ENCODE peak calls at places on chromosome 12, in six cellular contexts. One of them, this sample, is unnamed.

GRCh38 chr12:47604474-47604873 is 101.4 kb downstream of the RPAP3 start:
- DNase-seq in breast epithelium: no peak
- DNase-seq in mesenchymal stem cell: no peak
- DNase-seq in mesendoderm: no peak
- DNase-seq in Karpas-422: no peak
- DNase-seq in small intestine: no peak
- DNase-seq in this sample: no peak

GRCh38 chr12:6567112-6567680 is 895 bp downstream of the NOP2 start:
- DNase-seq in mesenchymal stem cell: peak; percentile 32
- DNase-seq in Karpas-422: peak; percentile 73
- DNase-seq in small intestine: no peak
- DNase-seq in breast epithelium: no peak
- DNase-seq in mesendoderm: peak; percentile 30
- DNase-seq in this sample: no peak

GRCh38 chr12:117579939-117580717 is 218.7 kb upstream of the NOS1 start:
- DNase-seq in mesendoderm: no peak
- DNase-seq in breast epithelium: no peak
- DNase-seq in small intestine: no peak
- DNase-seq in mesenchymal stem cell: no peak
- DNase-seq in Karpas-422: no peak
- DNase-seq in this sample: no peak

GRCh38 chr12:43973993-43974392 is 138.1 kb downstream of the TMEM117 start:
- DNase-seq in mesenchymal stem cell: no peak
- DNase-seq in breast epithelium: no peak
- DNase-seq in small intestine: no peak
- DNase-seq in mesendoderm: no peak
- DNase-seq in Karpas-422: no peak
- DNase-seq in this sample: no peak

GRCh38 chr12:122437656-122438121 is 15.2 kb upstream of the CLIP1 start:
- DNase-seq in small intestine: no peak
- DNase-seq in mesenchymal stem cell: no peak
- DNase-seq in Karpas-422: no peak
- DNase-seq in breast epithelium: no peak
- DNase-seq in mesendoderm: no peak
- DNase-seq in this sample: peak; percentile 6

GRCh38 chr12:46371718-46372130 is 849 bp downstream of the SLC38A2 start:
- DNase-seq in small intestine: peak; percentile 61
- DNase-seq in breast epithelium: peak; percentile 62
- DNase-seq in mesendoderm: peak; percentile 66
- DNase-seq in Karpas-422: peak; percentile 67
- DNase-seq in mesenchymal stem cell: peak; percentile 77
- DNase-seq in this sample: peak; percentile 63

GRCh38 chr12:12784911-12785814 is at the start of gene APOLD1:
- DNase-seq in small intestine: no peak
- DNase-seq in mesendoderm: peak; percentile 82
- DNase-seq in mesenchymal stem cell: peak; percentile 27
- DNase-seq in breast epithelium: no peak
- DNase-seq in Karpas-422: no peak
- DNase-seq in this sample: no peak

GRCh38 chr12:106598003-106598402 is 15.2 kb downstream of the RFX4 start:
- DNase-seq in breast epithelium: no peak
- DNase-seq in small intestine: no peak
- DNase-seq in Karpas-422: no peak
- DNase-seq in mesenchymal stem cell: no peak
- DNase-seq in mesendoderm: no peak
- DNase-seq in this sample: no peak

GRCh38 chr12:52552055-52552454 is 890 bp downstream of the KRT71 start:
- DNase-seq in mesenchymal stem cell: no peak
- DNase-seq in Karpas-422: no peak
- DNase-seq in breast epithelium: no peak
- DNase-seq in mesendoderm: no peak
- DNase-seq in small intestine: no peak
- DNase-seq in this sample: no peak

GRCh38 chr12:103513875-103514274 is 18.1 kb upstream of the C12orf42 start:
- DNase-seq in Karpas-422: no peak
- DNase-seq in mesenchymal stem cell: no peak
- DNase-seq in breast epithelium: no peak
- DNase-seq in small intestine: no peak
- DNase-seq in mesendoderm: no peak
- DNase-seq in this sample: no peak

GRCh38 chr12:51424662-51425539 is at the start of gene SLC4A8:
- DNase-seq in small intestine: peak; percentile 54
- DNase-seq in Karpas-422: peak; percentile 93
- DNase-seq in mesendoderm: peak; percentile 98
- DNase-seq in breast epithelium: peak; percentile 69
- DNase-seq in mesenchymal stem cell: peak; percentile 88
- DNase-seq in this sample: peak; percentile 97

GRCh38 chr12:106380954-106381353 is 23.4 kb downstream of the POLR3B start:
- DNase-seq in mesendoderm: no peak
- DNase-seq in Karpas-422: no peak
- DNase-seq in mesenchymal stem cell: no peak
- DNase-seq in small intestine: no peak
- DNase-seq in breast epithelium: no peak
- DNase-seq in this sample: no peak

GRCh38 chr12:24172773-24173447 is 223.4 kb upstream of the SOX5 start:
- DNase-seq in Karpas-422: no peak
- DNase-seq in breast epithelium: no peak
- DNase-seq in mesendoderm: no peak
- DNase-seq in small intestine: no peak
- DNase-seq in mesenchymal stem cell: peak; percentile 6
- DNase-seq in this sample: no peak

GRCh38 chr12:96719671-96720362 is 187.2 kb upstream of the NEDD1 start:
- DNase-seq in mesendoderm: no peak
- DNase-seq in mesenchymal stem cell: peak; percentile 45
- DNase-seq in small intestine: peak; percentile 73
- DNase-seq in Karpas-422: peak; percentile 44
- DNase-seq in breast epithelium: no peak
- DNase-seq in this sample: no peak
- H3K27ac ChIP-seq in mesendoderm: no peak overlapping the region
- H3K27ac ChIP-seq in mesenchymal stem cell: no peak overlapping the region
- H3K27ac ChIP-seq in small intestine: peak overlapping the region; percentile 73
- H3K27ac ChIP-seq in Karpas-422: no peak overlapping the region
- H3K27ac ChIP-seq in breast epithelium: no peak overlapping the region
- H3K27ac ChIP-seq in this sample: no peak overlapping the region

GRCh38 chr12:19575307-19576243 is 136.3 kb downstream of the AEBP2 start:
- DNase-seq in small intestine: peak; percentile 2
- DNase-seq in mesenchymal stem cell: peak; percentile 80
- DNase-seq in breast epithelium: no peak
- DNase-seq in mesendoderm: peak; percentile 9
- DNase-seq in Karpas-422: no peak
- DNase-seq in this sample: no peak
- H3K27ac ChIP-seq in small intestine: no peak overlapping the region
- H3K27ac ChIP-seq in mesenchymal stem cell: peak overlapping the region; percentile 73
- H3K27ac ChIP-seq in breast epithelium: no peak overlapping the region
- H3K27ac ChIP-seq in mesendoderm: no peak overlapping the region
- H3K27ac ChIP-seq in Karpas-422: no peak overlapping the region
- H3K27ac ChIP-seq in this sample: no peak overlapping the region

DNA sequence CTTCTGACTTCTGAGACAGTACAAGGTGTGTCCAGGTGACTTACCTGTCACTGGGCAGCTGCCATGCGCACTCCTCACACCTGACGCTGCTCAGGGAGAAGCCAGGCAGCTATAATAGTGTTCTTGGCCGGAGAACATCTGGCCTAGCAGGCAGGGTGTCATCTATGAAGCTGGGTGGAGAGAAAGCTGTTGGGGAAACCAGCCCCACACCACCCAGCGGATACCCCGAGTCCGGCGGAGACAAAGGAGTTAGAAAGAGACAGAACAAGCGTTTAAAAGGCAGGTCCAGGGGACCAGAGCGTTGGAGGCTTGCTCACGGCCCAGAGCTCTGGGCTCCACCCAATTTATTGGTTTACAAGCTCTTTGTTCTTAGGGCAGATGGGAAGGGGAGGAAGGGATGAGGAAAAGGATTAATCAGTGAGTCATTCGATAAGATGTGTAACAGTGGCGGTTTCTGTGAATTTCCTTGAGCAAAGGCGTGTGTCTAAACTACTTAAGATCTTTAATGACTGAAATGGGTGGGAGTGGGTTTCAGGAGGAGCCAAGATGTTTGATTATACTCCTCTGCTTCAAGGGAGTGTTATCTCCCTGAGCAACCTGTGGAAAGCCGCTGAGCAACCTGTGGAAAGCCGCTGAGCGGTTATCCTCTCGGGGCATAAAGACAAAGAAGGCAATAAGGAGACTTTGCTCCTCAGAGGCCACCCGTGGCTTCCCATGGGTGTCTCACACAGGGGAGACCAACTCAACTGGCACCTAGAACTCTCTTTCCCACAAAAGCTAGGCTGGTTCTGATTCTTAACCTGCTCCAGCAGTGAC is at the start of gene GALNT8:
- DNase-seq in mesendoderm: peak; percentile 22
- DNase-seq in breast epithelium: no peak
- DNase-seq in mesenchymal stem cell: no peak
- DNase-seq in small intestine: peak; percentile 84
- DNase-seq in Karpas-422: no peak
- DNase-seq in this sample: no peak
- H3K27ac ChIP-seq in mesendoderm: peak within 1 kb of the TSS; percentile 27
- H3K27ac ChIP-seq in breast epithelium: no peak within 1 kb of the TSS
- H3K27ac ChIP-seq in mesenchymal stem cell: no peak within 1 kb of the TSS
- H3K27ac ChIP-seq in small intestine: peak within 1 kb of the TSS; percentile 80
- H3K27ac ChIP-seq in Karpas-422: no peak within 1 kb of the TSS
- H3K27ac ChIP-seq in this sample: no peak within 1 kb of the TSS

DNA sequence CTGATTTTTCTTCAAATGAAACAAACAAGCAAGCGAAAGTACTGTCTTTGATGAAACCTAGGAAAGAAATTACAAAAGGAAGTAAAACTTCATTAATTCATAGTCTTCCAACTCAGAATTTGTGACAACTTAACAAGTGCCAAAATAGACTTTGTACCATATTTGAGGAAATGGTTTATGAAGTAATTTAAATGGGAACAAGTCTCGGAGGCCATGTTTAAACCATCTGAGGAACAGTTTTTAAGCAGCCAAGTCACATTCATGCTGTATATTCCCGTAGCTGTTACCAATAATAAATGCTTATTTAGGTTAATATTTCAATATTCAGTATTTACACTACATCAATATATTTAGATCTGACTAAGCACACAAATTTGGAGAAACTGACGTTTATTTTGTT is 779 bp upstream of the ARHGDIB start:
- DNase-seq in Karpas-422: peak; percentile 76
- DNase-seq in mesenchymal stem cell: no peak
- DNase-seq in mesendoderm: no peak
- DNase-seq in breast epithelium: no peak
- DNase-seq in small intestine: no peak
- DNase-seq in this sample: no peak
- H3K27ac ChIP-seq in Karpas-422: peak overlapping the region; percentile 96
- H3K27ac ChIP-seq in mesenchymal stem cell: no peak overlapping the region
- H3K27ac ChIP-seq in mesendoderm: no peak overlapping the region
- H3K27ac ChIP-seq in breast epithelium: peak overlapping the region; percentile 86
- H3K27ac ChIP-seq in small intestine: peak overlapping the region; percentile 23
- H3K27ac ChIP-seq in this sample: peak overlapping the region; percentile 23

GRCh38 chr12:53953831-53954693 is 641 bp upstream of the HOXC12 start:
- DNase-seq in Karpas-422: no peak
- DNase-seq in small intestine: no peak
- DNase-seq in mesendoderm: no peak
- DNase-seq in breast epithelium: no peak
- DNase-seq in mesenchymal stem cell: no peak
- DNase-seq in this sample: no peak
- H3K27ac ChIP-seq in Karpas-422: no peak overlapping the region
- H3K27ac ChIP-seq in small intestine: no peak overlapping the region
- H3K27ac ChIP-seq in mesendoderm: no peak overlapping the region
- H3K27ac ChIP-seq in breast epithelium: no peak overlapping the region
- H3K27ac ChIP-seq in mesenchymal stem cell: no peak overlapping the region
- H3K27ac ChIP-seq in this sample: no peak overlapping the region

DNA sequence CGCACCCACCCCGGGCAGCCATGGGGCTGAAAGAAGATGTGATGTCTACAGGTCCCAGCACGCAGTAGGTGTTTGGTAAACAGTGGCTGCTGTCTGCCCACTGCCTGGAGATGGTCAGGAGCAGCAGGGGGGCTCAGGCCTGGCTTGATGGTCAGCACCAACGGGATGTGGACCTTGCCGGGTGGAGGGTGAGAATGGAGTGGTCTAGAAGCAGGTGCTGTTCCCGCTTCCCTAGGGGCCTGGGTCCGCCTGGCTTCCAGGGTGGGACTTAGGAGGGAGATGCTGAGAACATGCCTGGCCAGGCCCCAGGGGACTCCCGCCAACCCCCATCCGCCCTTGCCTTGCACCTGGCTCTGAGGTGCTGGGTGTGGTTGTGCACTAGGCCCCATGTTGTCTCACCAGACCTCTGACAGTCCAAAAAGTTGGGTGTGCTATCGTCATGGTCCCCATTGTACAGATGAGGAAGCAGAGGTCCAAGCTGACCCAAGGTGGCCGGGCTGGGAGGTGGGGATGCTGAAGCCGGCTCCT is 12.9 kb downstream of the FAM222A start:
- DNase-seq in mesenchymal stem cell: no peak
- DNase-seq in Karpas-422: no peak
- DNase-seq in breast epithelium: no peak
- DNase-seq in mesendoderm: no peak
- DNase-seq in small intestine: no peak
- DNase-seq in this sample: no peak
- H3K27ac ChIP-seq in mesenchymal stem cell: no peak overlapping the region
- H3K27ac ChIP-seq in Karpas-422: no peak overlapping the region
- H3K27ac ChIP-seq in breast epithelium: peak overlapping the region; percentile 83
- H3K27ac ChIP-seq in mesendoderm: no peak overlapping the region
- H3K27ac ChIP-seq in small intestine: no peak overlapping the region
- H3K27ac ChIP-seq in this sample: peak overlapping the region; percentile 81

DNA sequence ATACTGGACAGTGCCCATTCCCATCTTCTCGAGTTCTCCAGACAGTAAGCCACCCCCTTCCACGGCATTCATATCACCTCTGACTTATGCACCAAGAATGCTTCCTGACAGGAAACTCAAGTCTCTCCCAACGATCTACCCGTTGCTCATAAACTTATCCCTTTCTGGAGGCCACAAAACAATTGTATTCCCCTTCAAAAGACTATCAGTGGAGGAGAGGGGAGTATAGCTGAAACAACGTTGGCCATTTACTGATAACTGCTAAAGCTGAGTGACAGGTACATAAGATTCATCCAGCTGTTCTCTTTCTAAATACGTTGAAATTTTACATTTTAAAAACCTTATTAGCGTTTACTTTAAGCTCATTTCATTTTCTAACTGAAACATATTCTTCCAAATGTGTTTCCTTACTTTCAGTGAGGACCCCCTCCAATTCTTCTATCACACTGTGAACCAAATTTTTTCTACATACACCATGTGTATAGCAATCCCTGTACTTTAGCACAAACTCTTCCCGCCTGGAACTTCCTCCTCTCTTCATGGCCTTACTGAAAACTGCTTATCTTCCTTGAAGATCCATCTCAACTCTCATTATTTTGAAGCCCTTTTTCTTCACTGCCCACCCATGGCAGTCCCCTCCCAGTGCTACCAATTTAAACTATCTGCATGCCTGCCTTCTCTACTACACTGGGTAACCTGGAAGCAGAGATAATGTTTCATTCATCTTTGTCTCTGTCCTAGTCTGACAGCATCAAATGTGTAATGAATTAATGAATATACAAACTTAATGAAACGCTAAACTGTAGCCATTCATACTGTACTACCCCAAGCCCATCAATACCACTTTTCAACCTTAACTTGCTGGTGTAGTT is 28.8 kb downstream of the ATXN2 start:
- DNase-seq in mesendoderm: peak; percentile 72
- DNase-seq in breast epithelium: no peak
- DNase-seq in small intestine: peak; percentile 37
- DNase-seq in Karpas-422: no peak
- DNase-seq in mesenchymal stem cell: peak; percentile 84
- DNase-seq in this sample: no peak
- H3K27ac ChIP-seq in mesendoderm: no peak overlapping the region
- H3K27ac ChIP-seq in breast epithelium: no peak overlapping the region
- H3K27ac ChIP-seq in small intestine: peak overlapping the region; percentile 23
- H3K27ac ChIP-seq in Karpas-422: no peak overlapping the region
- H3K27ac ChIP-seq in mesenchymal stem cell: peak overlapping the region; percentile 48
- H3K27ac ChIP-seq in this sample: no peak overlapping the region

GRCh38 chr12:98352835-98353234 is 162.6 kb upstream of the TMPO start:
- DNase-seq in mesendoderm: no peak
- DNase-seq in Karpas-422: no peak
- DNase-seq in breast epithelium: no peak
- DNase-seq in small intestine: no peak
- DNase-seq in mesenchymal stem cell: peak; percentile 60
- DNase-seq in this sample: no peak
- H3K27ac ChIP-seq in mesendoderm: peak overlapping the region; percentile 29
- H3K27ac ChIP-seq in Karpas-422: no peak overlapping the region
- H3K27ac ChIP-seq in breast epithelium: no peak overlapping the region
- H3K27ac ChIP-seq in small intestine: no peak overlapping the region
- H3K27ac ChIP-seq in mesenchymal stem cell: peak overlapping the region; percentile 77
- H3K27ac ChIP-seq in this sample: no peak overlapping the region